ENCODE peak calls at places on chromosomes 11 and 22, in four cellular contexts. T is tibial nerve, E is A549, W is HepG2. R is an unnamed sample.

GRCh38 chr11:3341298-3341697 is 37.6 kb downstream of the ZNF195 start:
- DNase-seq in E (no peak), T (peak), W (peak), R (peak)

GRCh38 chr22:44326549-44326881 is 13.8 kb upstream of the SHISAL1 start:
- DNase-seq in W (no peak), E (no peak), T (no peak), R (no peak)

GRCh38 chr22:19709063-19709769 is 5.1 kb upstream of the SEPTIN5 start:
- DNase-seq in E (no peak), T (no peak), W (no peak), R (no peak)

GRCh38 chr11:118401880-118402590 is 629 bp downstream of the ATP5MG start:
- DNase-seq in E (peak), T (no peak), W (peak), R (no peak)

GRCh38 chr22:47601666-47602065 is 839.2 kb downstream of the TBC1D22A start:
- DNase-seq in W (no peak), E (no peak), T (no peak), R (peak)

GRCh38 chr11:61667684-61668320 is 12.4 kb upstream of the DAGLA start:
- DNase-seq in W (no peak), E (no peak), T (no peak), R (no peak)

GRCh38 chr11:66291303-66291705 is 390 bp upstream of the TMEM151A start:
- DNase-seq in W (no peak), T (no peak), E (no peak), R (no peak)

GRCh38 chr22:40040927-40041326 is 46.2 kb downstream of the FAM83F start:
- DNase-seq in T (peak), E (no peak), W (no peak), R (no peak)

GRCh38 chr11:61704838-61705237 is 24.6 kb downstream of the DAGLA start:
- DNase-seq in T (no peak), E (no peak), W (no peak), R (no peak)

GRCh38 chr11:119782673-119783072 is 53.7 kb upstream of the NECTIN1 start:
- DNase-seq in T (no peak), W (no peak), E (no peak), R (no peak)

GRCh38 chr11:87259731-87260130 is 222.0 kb downstream of the TMEM135 start:
- DNase-seq in W (no peak), T (no peak), E (no peak), R (no peak)

GRCh38 chr11:76654980-76655379 is 15.6 kb downstream of the LRRC32 start:
- DNase-seq in T (no peak), E (no peak), W (no peak), R (peak)

GRCh38 chr11:87374206-87374793 is 336.6 kb downstream of the TMEM135 start:
- DNase-seq in T (no peak), W (no peak), E (no peak), R (no peak)

GRCh38 chr11:18721576-18722292 is 4.3 kb downstream of the IGSF22 start:
- DNase-seq in W (no peak), E (peak), T (peak), R (peak)

GRCh38 chr11:32893947-32894827 is 1.6 kb downstream of the QSER1 start:
- DNase-seq in E (peak), W (peak), T (peak), R (peak)

GRCh38 chr11:82906236-82906635 is 4.7 kb downstream of the DDIAS start:
- DNase-seq in E (peak), T (no peak), W (peak), R (no peak)

GRCh38 chr11:73149105-73149504 is 7.0 kb upstream of the FCHSD2 start:
- DNase-seq in T (no peak), W (no peak), E (no peak), R (no peak)

GRCh38 chr22:22937894-22938480 is 50.4 kb downstream of the IGLL5 start:
- DNase-seq in T (no peak), W (no peak), E (no peak), R (no peak)

GRCh38 chr22:39144101-39144815 is 8.2 kb downstream of the CBX7 start:
- DNase-seq in T (no peak), W (no peak), E (no peak), R (peak)

GRCh38 chr22:43007519-43008102 is 7.3 kb downstream of the PACSIN2 start:
- DNase-seq in E (no peak), T (no peak), W (peak), R (no peak)

GRCh38 chr11:80702264-80702663 is 1261.4 kb upstream of the TENM4 start:
- DNase-seq in E (no peak), W (no peak), T (no peak), R (no peak)

GRCh38 chr11:70400643-70401042 is 2.3 kb downstream of the CTTN start:
- DNase-seq in W (no peak), T (no peak), E (no peak), R (no peak)
- H3K4me3 ChIP-seq in W (no peak), T (no peak), E (peak), R (no peak)

GRCh38 chr11:91396243-91397133 is 828.1 kb upstream of the FAT3 start:
- DNase-seq in W (peak), E (peak), T (no peak), R (no peak)

GRCh38 chr11:91394718-91395414 is 829.8 kb upstream of the FAT3 start:
- DNase-seq in W (peak), T (no peak), E (peak), R (no peak)

GRCh38 chr11:91397134-91397468 is 827.5 kb upstream of the FAT3 start:
- DNase-seq in W (no peak), E (no peak), T (no peak), R (no peak)

GRCh38 chr11:91394073-91394717 is 830.4 kb upstream of the FAT3 start:
- DNase-seq in W (peak), T (no peak), E (peak), R (no peak)
- H3K27ac ChIP-seq in W (no peak), T (no peak), E (peak), R (no peak)

GRCh38 chr11:34682822-34683221 is 61.9 kb downstream of the EHF start:
- DNase-seq in W (no peak), T (no peak), E (peak), R (no peak)

GRCh38 chr11:34680206-34680605 is 59.3 kb downstream of the EHF start:
- DNase-seq in W (no peak), T (no peak), E (peak), R (no peak)

GRCh38 chr11:34680918-34681554 is 60.1 kb downstream of the EHF start:
- DNase-seq in T (no peak), W (peak), E (peak), R (no peak)

GRCh38 chr11:34676227-34676626 is 55.3 kb downstream of the EHF start:
- DNase-seq in T (no peak), E (no peak), W (no peak), R (no peak)

GRCh38 chr11:34679681-34680080 is 58.8 kb downstream of the EHF start:
- DNase-seq in W (no peak), E (no peak), T (no peak), R (no peak)
- TF ChIP-seq EP300 in W (no peak), E (no peak), T (no peak), R (no peak)

DNA sequence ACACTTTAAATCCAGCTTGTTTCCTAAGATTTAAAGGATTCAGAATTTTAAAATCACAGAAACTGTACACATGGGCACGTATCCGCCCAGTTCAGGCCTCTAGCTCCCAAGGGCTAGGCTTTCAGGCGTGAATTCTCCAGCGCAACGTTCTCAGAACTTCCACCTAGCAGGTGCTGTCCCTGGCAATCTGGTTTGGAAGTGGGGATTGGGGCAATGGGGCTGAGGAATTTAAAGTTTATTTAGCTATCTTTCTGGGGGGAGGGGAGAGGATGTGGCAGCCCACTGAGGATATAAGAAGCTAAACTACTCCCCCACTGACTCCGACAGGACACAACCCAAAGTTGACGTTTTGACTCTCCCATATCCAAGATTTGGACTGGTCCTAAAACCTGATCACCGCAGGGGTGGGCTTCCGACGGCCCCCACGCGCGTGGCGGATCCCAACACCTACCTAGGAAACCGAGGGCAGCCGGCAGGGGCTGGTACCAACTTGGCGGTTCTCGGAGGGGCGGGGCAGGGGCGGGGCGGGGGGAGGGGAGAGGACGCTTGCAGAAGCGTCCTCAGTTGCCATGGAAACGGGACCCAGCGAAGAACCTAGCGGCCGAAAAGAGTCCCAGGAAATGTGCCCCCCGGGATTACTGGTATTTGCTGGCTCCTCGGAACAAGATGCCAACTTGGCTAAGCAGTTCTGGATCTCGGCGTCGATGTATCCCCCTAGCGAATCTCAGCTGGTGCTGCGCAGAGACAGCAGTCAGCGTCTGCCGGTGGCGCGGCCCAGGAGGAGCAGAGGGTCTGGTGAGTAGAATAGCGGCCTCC is at the start of gene HOATZ:
- DNase-seq in E (no peak), W (no peak), T (no peak), R (no peak)
- H3K4me3 ChIP-seq in E (no peak), W (no peak), T (no peak), R (no peak)

DNA sequence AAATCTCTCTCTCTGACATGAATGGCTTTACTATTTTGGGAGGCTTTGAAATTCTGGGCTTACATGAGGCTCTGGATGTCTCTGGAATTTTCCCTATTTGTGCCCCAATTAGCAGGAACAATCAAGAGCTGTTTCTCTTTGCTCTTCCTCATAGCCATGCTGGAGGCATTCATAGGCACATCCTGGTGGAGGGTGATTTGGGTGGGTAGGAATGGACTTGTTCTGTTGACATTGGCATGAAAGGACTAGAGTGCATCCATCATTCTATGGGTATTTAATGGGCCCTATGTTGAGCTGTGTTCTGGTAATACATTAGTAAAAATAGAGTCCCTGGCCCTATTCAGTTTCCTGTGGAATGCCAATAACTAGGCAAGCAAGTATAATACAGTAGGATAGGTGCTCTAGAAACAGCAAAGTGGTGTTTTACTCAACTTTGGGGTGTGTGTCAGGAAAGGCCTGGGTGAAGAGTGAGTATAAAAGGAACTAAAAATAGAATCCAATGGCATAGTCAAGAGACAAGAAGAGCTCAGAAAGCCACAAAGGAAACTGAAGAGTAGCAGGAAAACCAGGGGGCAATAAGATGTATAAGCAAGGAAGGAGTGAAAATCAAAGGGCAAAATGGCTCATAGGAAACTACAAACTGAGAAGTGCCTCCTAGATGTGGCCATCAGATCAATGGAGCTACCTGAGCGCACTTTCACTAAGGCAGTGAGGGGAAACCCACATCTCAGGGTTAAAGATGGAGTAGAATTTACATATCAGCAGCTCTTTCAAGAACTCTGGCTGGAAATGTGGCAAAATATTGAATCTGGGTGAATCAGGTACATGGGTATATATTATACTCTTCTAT is 45.0 kb downstream of the CWC15 start:
- DNase-seq in E (no peak), W (no peak), T (no peak), R (no peak)
- H3K27ac ChIP-seq in E (no peak), W (no peak), T (peak), R (no peak)

GRCh38 chr11:97557399-97557798 is 1167.6 kb downstream of the JRKL start:
- DNase-seq in W (no peak), T (no peak), E (no peak), R (no peak)
- TF ChIP-seq EP300 in W (no peak), T (no peak), E (no peak), R (no peak)

R was measured in ovary.